ENCODE peak calls at places on chromosome 5, in four cellular contexts. One of them, this sample, is unnamed.

GRCh38 chr5:39201160-39201794 is 18.1 kb downstream of the FYB1 start:
- DNase-seq in H54: no peak
- DNase-seq in Peyer's patch: no peak
- DNase-seq in breast epithelium: no peak
- DNase-seq in this sample: no peak

GRCh38 chr5:35990941-35991592 is at the start of gene UGT3A1:
- DNase-seq in Peyer's patch: no peak
- DNase-seq in breast epithelium: no peak
- DNase-seq in H54: no peak
- DNase-seq in this sample: no peak

GRCh38 chr5:153972240-153972639 is 66.5 kb downstream of the FAM114A2 start:
- DNase-seq in H54: no peak
- DNase-seq in breast epithelium: no peak
- DNase-seq in Peyer's patch: no peak
- DNase-seq in this sample: no peak

GRCh38 chr5:180645609-180646204 is 3.7 kb downstream of the FLT4 start:
- DNase-seq in H54: no peak
- DNase-seq in breast epithelium: no peak
- DNase-seq in Peyer's patch: peak; percentile 23
- DNase-seq in this sample: no peak

GRCh38 chr5:159026781-159027180 is 72.9 kb downstream of the EBF1 start:
- DNase-seq in breast epithelium: no peak
- DNase-seq in H54: no peak
- DNase-seq in Peyer's patch: no peak
- DNase-seq in this sample: no peak

GRCh38 chr5:80777347-80778287 is 122.8 kb upstream of the DHFR start:
- DNase-seq in Peyer's patch: peak; percentile 57
- DNase-seq in H54: no peak
- DNase-seq in breast epithelium: no peak
- DNase-seq in this sample: no peak

GRCh38 chr5:103428923-103429322 is 133.7 kb downstream of the NUDT12 start:
- DNase-seq in breast epithelium: no peak
- DNase-seq in Peyer's patch: no peak
- DNase-seq in H54: no peak
- DNase-seq in this sample: no peak

GRCh38 chr5:170056561-170057267 is 49.0 kb upstream of the FOXI1 start:
- DNase-seq in breast epithelium: no peak
- DNase-seq in H54: no peak
- DNase-seq in Peyer's patch: no peak
- DNase-seq in this sample: no peak

GRCh38 chr5:415928-416635 is 26.9 kb upstream of the EXOC3 start:
- DNase-seq in H54: no peak
- DNase-seq in breast epithelium: no peak
- DNase-seq in Peyer's patch: peak; percentile 43
- DNase-seq in this sample: no peak

GRCh38 chr5:8517461-8517860 is 648.5 kb downstream of the MTRR start:
- DNase-seq in Peyer's patch: no peak
- DNase-seq in breast epithelium: no peak
- DNase-seq in H54: no peak
- DNase-seq in this sample: no peak

GRCh38 chr5:142531977-142532376 is 153.9 kb downstream of the FGF1 start:
- DNase-seq in Peyer's patch: no peak
- DNase-seq in breast epithelium: no peak
- DNase-seq in H54: no peak
- DNase-seq in this sample: no peak

GRCh38 chr5:9617191-9617590 is 13.0 kb downstream of the TAS2R1 start:
- DNase-seq in breast epithelium: no peak
- DNase-seq in Peyer's patch: no peak
- DNase-seq in H54: no peak
- DNase-seq in this sample: no peak

GRCh38 chr5:129541648-129542251 is 81.7 kb downstream of the ADAMTS19 start:
- DNase-seq in breast epithelium: no peak
- DNase-seq in H54: peak; percentile 1
- DNase-seq in Peyer's patch: no peak
- DNase-seq in this sample: peak; percentile 12

GRCh38 chr5:10424124-10424731 is 17.5 kb upstream of the ROPN1L start:
- DNase-seq in Peyer's patch: no peak
- DNase-seq in breast epithelium: no peak
- DNase-seq in H54: no peak
- DNase-seq in this sample: peak; percentile 47

GRCh38 chr5:91367908-91368648 is 15.0 kb downstream of the ARRDC3 start:
- DNase-seq in Peyer's patch: no peak
- DNase-seq in H54: no peak
- DNase-seq in breast epithelium: no peak
- DNase-seq in this sample: no peak

GRCh38 chr5:181221792-181222629 is 1.1 kb upstream of the TRIM41 start:
- DNase-seq in breast epithelium: peak; percentile 97
- DNase-seq in H54: peak; percentile 56
- DNase-seq in Peyer's patch: peak; percentile 99
- DNase-seq in this sample: no peak

GRCh38 chr5:35777358-35778087 is 79.2 kb upstream of the IL7R start:
- DNase-seq in H54: peak; percentile 13
- DNase-seq in Peyer's patch: peak; percentile 89
- DNase-seq in breast epithelium: peak; percentile 19
- DNase-seq in this sample: peak; percentile 76

GRCh38 chr5:108249095-108249784 is 132.7 kb downstream of the FBXL17 start:
- DNase-seq in Peyer's patch: no peak
- DNase-seq in H54: no peak
- DNase-seq in breast epithelium: no peak
- DNase-seq in this sample: no peak

GRCh38 chr5:165139730-165140129 is 1634.3 kb downstream of the MAT2B start:
- DNase-seq in Peyer's patch: no peak
- DNase-seq in H54: no peak
- DNase-seq in breast epithelium: no peak
- DNase-seq in this sample: no peak

GRCh38 chr5:127916875-127917573 is 166.5 kb upstream of the SLC12A2 start:
- DNase-seq in Peyer's patch: no peak
- DNase-seq in breast epithelium: no peak
- DNase-seq in H54: no peak
- DNase-seq in this sample: no peak

GRCh38 chr5:90289837-90290236 is 119.7 kb downstream of the CETN3 start:
- DNase-seq in Peyer's patch: no peak
- DNase-seq in breast epithelium: no peak
- DNase-seq in H54: no peak
- DNase-seq in this sample: no peak

GRCh38 chr5:11502783-11503182 is 401.5 kb downstream of the CTNND2 start:
- DNase-seq in H54: no peak
- DNase-seq in Peyer's patch: no peak
- DNase-seq in breast epithelium: no peak
- DNase-seq in this sample: no peak

GRCh38 chr5:93604119-93604963 is 21.3 kb downstream of the NR2F1 start:
- DNase-seq in breast epithelium: no peak
- DNase-seq in H54: no peak
- DNase-seq in Peyer's patch: no peak
- DNase-seq in this sample: no peak

GRCh38 chr5:390571-391491 is 52.1 kb upstream of the EXOC3 start:
- DNase-seq in breast epithelium: peak; percentile 11
- DNase-seq in H54: no peak
- DNase-seq in Peyer's patch: peak; percentile 45
- DNase-seq in this sample: no peak

GRCh38 chr5:157516626-157517325 is 56.8 kb downstream of the NIPAL4 start:
- DNase-seq in breast epithelium: no peak
- DNase-seq in H54: peak; percentile 86
- DNase-seq in Peyer's patch: no peak
- DNase-seq in this sample: no peak

GRCh38 chr5:128988476-128988875 is 23.2 kb downstream of the SLC27A6 start:
- DNase-seq in H54: no peak
- DNase-seq in breast epithelium: no peak
- DNase-seq in Peyer's patch: no peak
- DNase-seq in this sample: no peak

GRCh38 chr5:122770479-122770878 is 4.4 kb upstream of the SNX2 start:
- DNase-seq in breast epithelium: no peak
- DNase-seq in Peyer's patch: no peak
- DNase-seq in H54: no peak
- DNase-seq in this sample: peak; percentile 73

GRCh38 chr5:127820910-127821553 is 117.8 kb downstream of the CCDC192 start:
- DNase-seq in breast epithelium: no peak
- DNase-seq in Peyer's patch: no peak
- DNase-seq in H54: no peak
- DNase-seq in this sample: no peak

GRCh38 chr5:76528547-76529334 is 94.5 kb downstream of the F2RL2 start:
- DNase-seq in Peyer's patch: no peak
- DNase-seq in breast epithelium: no peak
- DNase-seq in H54: no peak
- DNase-seq in this sample: peak; percentile 50

GRCh38 chr5:113321266-113321665 is 113.5 kb downstream of the TSSK1B start:
- DNase-seq in H54: no peak
- DNase-seq in Peyer's patch: no peak
- DNase-seq in breast epithelium: no peak
- DNase-seq in this sample: no peak

GRCh38 chr5:165999693-166000092 is 2291.8 kb upstream of the WWC1 start:
- DNase-seq in H54: no peak
- DNase-seq in breast epithelium: no peak
- DNase-seq in Peyer's patch: no peak
- DNase-seq in this sample: no peak

GRCh38 chr5:144368556-144368955 is 197.9 kb downstream of the KCTD16 start:
- DNase-seq in Peyer's patch: no peak
- DNase-seq in breast epithelium: no peak
- DNase-seq in H54: no peak
- DNase-seq in this sample: no peak

GRCh38 chr5:65205016-65205415 is 276.7 kb downstream of the ADAMTS6 start:
- DNase-seq in Peyer's patch: no peak
- DNase-seq in H54: no peak
- DNase-seq in breast epithelium: no peak
- DNase-seq in this sample: no peak

GRCh38 chr5:10452768-10453331 is 11.2 kb downstream of the ROPN1L start:
- DNase-seq in Peyer's patch: no peak
- DNase-seq in H54: peak; percentile 75
- DNase-seq in breast epithelium: no peak
- DNase-seq in this sample: peak; percentile 72

GRCh38 chr5:138748630-138749081 is 4.6 kb upstream of the CTNNA1 start:
- DNase-seq in breast epithelium: no peak
- DNase-seq in H54: no peak
- DNase-seq in Peyer's patch: no peak
- DNase-seq in this sample: no peak

GRCh38 chr5:87413116-87413645 is 451 bp upstream of the CCNH start:
- DNase-seq in breast epithelium: no peak
- DNase-seq in H54: no peak
- DNase-seq in Peyer's patch: no peak
- DNase-seq in this sample: no peak
- TF ChIP-seq POLR2A in breast epithelium: no peak
- TF ChIP-seq POLR2A in H54: no peak
- TF ChIP-seq POLR2A in Peyer's patch: no peak
- TF ChIP-seq POLR2A in this sample: no peak

GRCh38 chr5:126603402-126603991 is 2.8 kb downstream of the PHAX start:
- DNase-seq in breast epithelium: no peak
- DNase-seq in H54: no peak
- DNase-seq in Peyer's patch: no peak
- DNase-seq in this sample: no peak
- TF ChIP-seq POLR2A in breast epithelium: no peak
- TF ChIP-seq POLR2A in H54: no peak
- TF ChIP-seq POLR2A in Peyer's patch: no peak
- TF ChIP-seq POLR2A in this sample: no peak

GRCh38 chr5:109409844-109410388 is at the start of gene PJA2:
- DNase-seq in Peyer's patch: peak; percentile 99
- DNase-seq in H54: peak; percentile 65
- DNase-seq in breast epithelium: peak; percentile 99
- DNase-seq in this sample: peak; percentile 98
- TF ChIP-seq POLR2A in Peyer's patch: peak; percentile 67
- TF ChIP-seq POLR2A in H54: peak; percentile 28
- TF ChIP-seq POLR2A in breast epithelium: peak; percentile 90
- TF ChIP-seq POLR2A in this sample: peak; percentile 41

GRCh38 chr5:55551298-55551846 is 16.6 kb upstream of the PLPP1 start:
- DNase-seq in breast epithelium: no peak
- DNase-seq in H54: no peak
- DNase-seq in Peyer's patch: no peak
- DNase-seq in this sample: no peak

GRCh38 chr5:55547792-55548191 is 13.0 kb upstream of the PLPP1 start:
- DNase-seq in breast epithelium: no peak
- DNase-seq in H54: no peak
- DNase-seq in Peyer's patch: no peak
- DNase-seq in this sample: no peak

GRCh38 chr5:55554879-55555278 is 20.1 kb upstream of the PLPP1 start:
- DNase-seq in Peyer's patch: no peak
- DNase-seq in H54: no peak
- DNase-seq in breast epithelium: no peak
- DNase-seq in this sample: no peak

GRCh38 chr5:55546991-55547390 is 12.2 kb upstream of the PLPP1 start:
- DNase-seq in Peyer's patch: no peak
- DNase-seq in breast epithelium: no peak
- DNase-seq in H54: no peak
- DNase-seq in this sample: no peak

DNA sequence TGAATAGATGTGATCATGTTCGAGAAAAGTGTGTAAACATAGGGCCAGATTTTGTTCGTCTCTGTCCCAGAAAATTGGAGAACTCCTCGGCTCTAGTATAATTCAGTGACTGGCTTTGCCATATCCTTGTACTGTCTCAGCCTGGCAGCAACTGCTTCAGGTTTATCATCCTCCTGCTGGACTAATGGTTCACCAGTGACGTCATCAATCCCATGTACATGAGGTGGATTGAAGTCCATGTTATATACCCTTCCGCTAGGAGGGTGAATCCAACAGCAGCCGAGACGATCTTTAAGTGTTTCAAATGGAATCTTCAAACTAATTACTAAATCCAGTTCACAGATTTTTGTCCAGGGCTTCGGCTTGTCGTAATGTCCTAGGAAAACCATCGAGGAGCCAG is 17.1 kb upstream of the PLPP1 start:
- DNase-seq in Peyer's patch: no peak
- DNase-seq in breast epithelium: no peak
- DNase-seq in H54: no peak
- DNase-seq in this sample: no peak
- TF ChIP-seq POLR2A in Peyer's patch: no peak
- TF ChIP-seq POLR2A in breast epithelium: no peak
- TF ChIP-seq POLR2A in H54: no peak
- TF ChIP-seq POLR2A in this sample: no peak

DNA sequence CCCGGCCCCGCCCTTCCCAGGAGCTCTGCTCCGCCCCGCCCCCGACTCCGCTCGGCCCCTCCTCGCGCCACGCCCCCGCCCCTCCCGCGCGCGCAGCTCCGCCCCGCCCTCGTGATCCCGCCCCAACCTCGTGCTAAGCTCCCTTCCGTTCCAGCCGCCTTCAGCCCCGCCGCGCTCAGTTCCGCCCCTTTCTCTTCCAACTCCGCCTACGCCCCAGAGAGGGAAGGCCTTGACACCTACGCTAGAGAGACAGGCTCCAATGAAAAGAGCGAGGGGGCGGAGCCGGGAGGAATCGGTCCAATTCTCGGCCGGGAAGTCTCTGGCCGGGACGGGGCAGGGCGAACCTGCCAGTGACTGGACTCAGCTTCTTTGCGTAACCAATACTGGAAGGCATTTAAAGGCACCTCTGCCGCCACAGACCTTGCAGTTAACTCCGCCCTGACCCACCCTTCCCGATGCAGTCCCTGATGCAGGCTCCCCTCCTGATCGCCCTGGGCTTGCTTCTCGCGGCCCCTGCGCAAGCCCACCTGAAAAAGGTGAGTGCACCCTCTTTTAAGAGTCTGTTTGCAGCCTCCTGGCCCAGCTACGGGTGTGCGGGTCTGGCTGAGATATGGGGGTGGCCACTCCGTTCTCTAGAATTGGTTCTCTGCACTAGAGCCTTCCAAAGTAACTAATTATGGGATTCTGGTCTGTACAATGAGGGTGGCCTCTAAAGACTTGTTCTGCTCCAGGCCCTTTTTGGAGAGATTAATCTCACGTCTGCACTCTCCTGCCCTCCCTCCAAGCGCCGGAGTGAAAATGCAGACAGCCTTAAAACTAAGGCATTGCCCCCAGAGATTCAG is at the start of gene GM2A:
- DNase-seq in breast epithelium: peak; percentile 100
- DNase-seq in H54: peak; percentile 92
- DNase-seq in Peyer's patch: peak; percentile 100
- DNase-seq in this sample: peak; percentile 100
- TF ChIP-seq POLR2A in breast epithelium: peak; percentile 37
- TF ChIP-seq POLR2A in H54: peak; percentile 51
- TF ChIP-seq POLR2A in Peyer's patch: peak; percentile 93
- TF ChIP-seq POLR2A in this sample: peak; percentile 38

This sample was measured in erythroblast.